ENCODE peak calls at places on chromosomes 11 and 22, in seven cellular contexts. One of them, this sample, is unnamed.

GRCh38 chr11:32312865-32313403 is 122.4 kb downstream of the WT1 start:
- DNase-seq in neural progenitor cell: peak; percentile 55
- DNase-seq in mammary epithelial cell: peak; percentile 66
- DNase-seq in esophagus squamous epithelium: no peak
- DNase-seq in GM23338: peak; percentile 89
- DNase-seq in IMR-90: peak; percentile 52
- DNase-seq in Peyer's patch: no peak
- DNase-seq in this sample: peak; percentile 76

GRCh38 chr11:90364527-90364926 is 141.7 kb upstream of the CHORDC1 start:
- DNase-seq in neural progenitor cell: no peak
- DNase-seq in mammary epithelial cell: peak; percentile 5
- DNase-seq in esophagus squamous epithelium: no peak
- DNase-seq in GM23338: no peak
- DNase-seq in IMR-90: no peak
- DNase-seq in Peyer's patch: no peak
- DNase-seq in this sample: peak; percentile 54

GRCh38 chr11:78363018-78363619 is 54.5 kb downstream of the GAB2 start:
- DNase-seq in neural progenitor cell: no peak
- DNase-seq in mammary epithelial cell: no peak
- DNase-seq in esophagus squamous epithelium: no peak
- DNase-seq in GM23338: no peak
- DNase-seq in IMR-90: no peak
- DNase-seq in Peyer's patch: no peak
- DNase-seq in this sample: no peak

GRCh38 chr11:93908689-93909088 is 58.3 kb upstream of the VSTM5 start:
- DNase-seq in neural progenitor cell: no peak
- DNase-seq in mammary epithelial cell: peak; percentile 76
- DNase-seq in esophagus squamous epithelium: no peak
- DNase-seq in GM23338: peak; percentile 19
- DNase-seq in IMR-90: peak; percentile 91
- DNase-seq in Peyer's patch: no peak
- DNase-seq in this sample: peak; percentile 83

GRCh38 chr11:26243426-26243825 is 88.5 kb upstream of the ANO3 start:
- DNase-seq in neural progenitor cell: no peak
- DNase-seq in mammary epithelial cell: no peak
- DNase-seq in esophagus squamous epithelium: no peak
- DNase-seq in GM23338: no peak
- DNase-seq in IMR-90: peak; percentile 22
- DNase-seq in Peyer's patch: no peak
- DNase-seq in this sample: no peak

GRCh38 chr11:6681949-6682348 is 1.2 kb downstream of the MRPL17 start:
- DNase-seq in neural progenitor cell: peak; percentile 12
- DNase-seq in mammary epithelial cell: peak; percentile 16
- DNase-seq in esophagus squamous epithelium: no peak
- DNase-seq in GM23338: no peak
- DNase-seq in IMR-90: peak; percentile 28
- DNase-seq in Peyer's patch: no peak
- DNase-seq in this sample: no peak

GRCh38 chr11:79393362-79394043 is 47.3 kb downstream of the TENM4 start:
- DNase-seq in neural progenitor cell: peak; percentile 42
- DNase-seq in mammary epithelial cell: no peak
- DNase-seq in esophagus squamous epithelium: no peak
- DNase-seq in GM23338: peak; percentile 54
- DNase-seq in IMR-90: no peak
- DNase-seq in Peyer's patch: no peak
- DNase-seq in this sample: no peak

GRCh38 chr11:808427-809286 is 1.1 kb upstream of the RPLP2 start:
- DNase-seq in neural progenitor cell: no peak
- DNase-seq in mammary epithelial cell: no peak
- DNase-seq in esophagus squamous epithelium: no peak
- DNase-seq in GM23338: no peak
- DNase-seq in IMR-90: no peak
- DNase-seq in Peyer's patch: no peak
- DNase-seq in this sample: no peak

GRCh38 chr11:93528757-93529639 is 14.2 kb downstream of the SMCO4 start:
- DNase-seq in neural progenitor cell: no peak
- DNase-seq in mammary epithelial cell: no peak
- DNase-seq in esophagus squamous epithelium: no peak
- DNase-seq in GM23338: no peak
- DNase-seq in IMR-90: no peak
- DNase-seq in Peyer's patch: no peak
- DNase-seq in this sample: no peak

GRCh38 chr11:113960702-113961330 is 14.1 kb upstream of the HTR3A start:
- DNase-seq in neural progenitor cell: no peak
- DNase-seq in mammary epithelial cell: no peak
- DNase-seq in esophagus squamous epithelium: no peak
- DNase-seq in GM23338: no peak
- DNase-seq in IMR-90: no peak
- DNase-seq in Peyer's patch: no peak
- DNase-seq in this sample: no peak

DNA sequence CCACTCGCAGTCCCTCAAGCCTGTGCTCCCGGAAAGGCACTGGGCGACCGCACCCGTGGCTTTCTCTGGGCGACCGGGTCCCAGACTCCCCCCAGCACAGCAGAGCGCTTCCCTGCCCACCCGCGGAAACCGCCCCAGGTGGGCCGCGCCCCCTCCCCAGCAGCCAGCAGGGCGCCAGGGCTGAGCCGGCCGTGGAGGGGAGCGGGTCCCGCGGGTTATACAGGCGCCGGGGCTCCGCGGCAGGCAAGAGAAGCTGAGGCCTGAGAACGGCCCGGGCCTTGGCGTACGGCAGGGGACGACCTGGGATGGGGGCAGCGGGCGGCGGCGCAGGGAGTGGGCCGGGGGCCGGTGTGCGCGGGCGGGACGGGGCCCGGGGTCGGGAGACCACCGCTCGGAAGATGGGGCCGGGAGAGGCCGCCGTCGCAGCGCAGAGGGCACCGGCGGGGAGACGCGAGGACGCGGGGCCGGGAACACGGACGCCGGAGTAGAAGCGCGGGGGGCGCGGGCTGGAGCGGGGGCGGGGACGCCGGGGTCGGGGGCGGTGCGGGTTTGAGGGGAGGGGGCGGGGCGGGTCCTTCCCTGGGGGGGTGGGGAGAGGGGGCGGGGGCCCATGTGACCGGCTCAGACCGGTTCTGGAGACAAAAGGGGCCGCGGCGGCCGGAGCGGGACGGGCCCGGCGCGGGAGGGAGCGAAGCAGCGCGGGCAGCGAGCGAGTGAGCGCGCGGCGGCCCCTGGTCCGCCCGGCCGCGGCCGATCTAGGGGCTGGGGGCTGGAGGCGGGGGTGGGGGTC is at the start of gene MDK:
- DNase-seq in neural progenitor cell: peak; percentile 91
- DNase-seq in mammary epithelial cell: no peak
- DNase-seq in esophagus squamous epithelium: no peak
- DNase-seq in GM23338: peak; percentile 85
- DNase-seq in IMR-90: no peak
- DNase-seq in Peyer's patch: peak; percentile 70
- DNase-seq in this sample: no peak
- H3K4me3 ChIP-seq in neural progenitor cell: peak within 1 kb of the TSS; percentile 88
- H3K4me3 ChIP-seq in mammary epithelial cell: peak within 1 kb of the TSS; percentile 45
- H3K4me3 ChIP-seq in esophagus squamous epithelium: peak within 1 kb of the TSS; percentile 71
- H3K4me3 ChIP-seq in GM23338: peak within 1 kb of the TSS; percentile 93
- H3K4me3 ChIP-seq in IMR-90: peak within 1 kb of the TSS; percentile 33
- H3K4me3 ChIP-seq in Peyer's patch: peak within 1 kb of the TSS; percentile 59
- H3K4me3 ChIP-seq in this sample: peak within 1 kb of the TSS; percentile 39

DNA sequence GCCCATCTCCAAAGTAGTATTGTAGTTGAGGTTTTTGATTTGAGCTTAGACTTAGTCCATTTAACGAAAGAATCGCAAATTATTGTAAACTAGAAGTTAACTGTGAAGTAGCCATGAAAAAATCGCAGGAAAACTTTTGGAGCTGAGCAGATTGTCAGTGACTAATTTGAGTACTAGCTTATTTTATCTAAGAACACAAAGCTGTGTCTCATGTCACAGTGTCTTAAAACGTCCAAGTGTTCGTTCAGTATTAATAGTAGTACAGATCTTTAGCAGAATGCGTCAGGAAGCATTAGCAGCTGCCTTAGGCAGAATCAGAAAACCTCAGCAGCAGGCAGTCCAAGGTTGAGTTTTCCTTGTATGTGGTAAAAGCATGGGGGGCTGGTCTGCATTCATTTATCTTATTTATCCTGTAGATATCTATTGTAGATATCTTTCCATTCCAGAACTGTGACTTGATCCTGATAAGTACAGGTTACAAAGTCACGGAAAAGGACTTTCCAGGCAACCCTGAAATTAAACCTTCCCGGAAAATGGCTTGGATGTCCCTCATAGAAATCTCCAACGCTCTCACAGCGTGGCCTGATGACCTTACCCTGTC is 48.9 kb upstream of the MYO18B start:
- DNase-seq in neural progenitor cell: no peak
- DNase-seq in mammary epithelial cell: no peak
- DNase-seq in esophagus squamous epithelium: no peak
- DNase-seq in GM23338: no peak
- DNase-seq in IMR-90: no peak
- DNase-seq in Peyer's patch: no peak
- DNase-seq in this sample: no peak
- H3K36me3 ChIP-seq in neural progenitor cell: no peaks in the 10 kb centered on the region
- H3K36me3 ChIP-seq in mammary epithelial cell: peaks cover 1% of the 10 kb centered on the region
- H3K36me3 ChIP-seq in esophagus squamous epithelium: no peaks in the 10 kb centered on the region
- H3K36me3 ChIP-seq in GM23338: no peaks in the 10 kb centered on the region
- H3K36me3 ChIP-seq in IMR-90: no peaks in the 10 kb centered on the region
- H3K36me3 ChIP-seq in Peyer's patch: no peaks in the 10 kb centered on the region
- H3K36me3 ChIP-seq in this sample: no peaks in the 10 kb centered on the region

DNA sequence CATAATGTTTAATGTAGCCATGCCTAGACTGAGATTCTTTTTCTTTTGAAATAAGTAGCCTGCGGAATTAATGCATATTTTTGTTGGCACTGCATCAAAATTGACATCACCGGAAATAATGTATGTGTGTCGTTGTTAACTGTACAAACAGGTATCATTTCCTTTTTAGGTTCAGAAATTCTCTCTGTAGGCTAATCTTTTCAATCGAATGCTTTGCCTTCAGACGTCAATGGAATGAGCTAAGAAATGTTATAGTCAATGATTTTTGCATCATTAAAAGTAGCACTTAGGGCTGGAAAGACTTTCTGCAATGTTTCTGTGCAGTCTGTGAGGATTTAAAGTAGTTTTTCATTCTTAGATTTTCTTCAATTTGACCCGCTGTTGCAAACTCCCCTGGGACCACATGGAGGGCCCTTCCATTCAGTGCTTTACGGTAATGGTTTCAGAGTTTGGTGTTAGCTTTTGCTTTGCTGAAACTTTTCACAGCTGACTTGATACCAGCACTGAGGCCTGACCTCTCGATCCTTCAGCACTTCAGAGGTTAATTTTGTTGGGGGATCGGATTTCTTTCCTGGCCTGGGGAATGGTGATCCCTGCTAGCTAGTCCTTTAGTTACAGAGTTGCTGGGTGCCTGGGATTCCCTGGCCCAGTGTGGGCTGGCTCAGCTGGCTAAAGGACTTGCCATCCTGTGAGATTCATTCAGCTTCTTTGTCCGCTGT is 137.8 kb downstream of the DBX1 start:
- DNase-seq in neural progenitor cell: peak; percentile 91
- DNase-seq in mammary epithelial cell: peak; percentile 67
- DNase-seq in esophagus squamous epithelium: no peak
- DNase-seq in GM23338: peak; percentile 91
- DNase-seq in IMR-90: peak; percentile 63
- DNase-seq in Peyer's patch: no peak
- DNase-seq in this sample: peak; percentile 89
- TF ChIP-seq CTCF in neural progenitor cell: no peak
- TF ChIP-seq CTCF in mammary epithelial cell: no peak
- TF ChIP-seq CTCF in esophagus squamous epithelium: no peak
- TF ChIP-seq CTCF in GM23338: no peak
- TF ChIP-seq CTCF in IMR-90: no peak
- TF ChIP-seq CTCF in Peyer's patch: no peak
- TF ChIP-seq CTCF in this sample: no peak

DNA sequence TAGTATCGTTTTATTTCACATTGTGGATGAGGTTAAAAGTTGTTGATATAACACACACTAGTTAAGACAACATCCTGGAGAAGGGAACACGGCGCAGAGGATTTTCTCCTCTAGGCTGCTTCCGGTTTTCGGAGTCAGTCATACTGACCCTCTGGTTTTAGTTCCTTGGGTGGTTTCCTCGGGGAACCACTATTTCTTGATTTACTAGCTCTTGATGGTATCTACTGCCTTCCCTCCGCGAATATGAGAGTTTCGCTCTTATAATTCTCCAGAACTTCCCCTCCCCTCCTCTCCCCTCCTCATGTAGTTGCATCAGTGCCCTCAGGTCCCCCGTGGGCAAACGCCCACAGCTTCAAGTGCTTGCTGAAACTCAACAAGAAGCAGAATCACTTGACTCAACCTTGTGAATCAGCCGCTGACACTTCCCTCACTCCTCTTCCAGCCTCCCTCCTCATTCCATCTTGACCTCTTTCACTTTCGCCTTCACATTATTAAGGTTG is 15.9 kb upstream of the APOBEC3A start:
- DNase-seq in neural progenitor cell: peak; percentile 0
- DNase-seq in mammary epithelial cell: no peak
- DNase-seq in esophagus squamous epithelium: no peak
- DNase-seq in GM23338: no peak
- DNase-seq in IMR-90: no peak
- DNase-seq in Peyer's patch: no peak
- DNase-seq in this sample: no peak
- H3K4me3 ChIP-seq in neural progenitor cell: no peak overlapping the region
- H3K4me3 ChIP-seq in mammary epithelial cell: no peak overlapping the region
- H3K4me3 ChIP-seq in esophagus squamous epithelium: no peak overlapping the region
- H3K4me3 ChIP-seq in GM23338: no peak overlapping the region
- H3K4me3 ChIP-seq in IMR-90: no peak overlapping the region
- H3K4me3 ChIP-seq in Peyer's patch: peak overlapping the region; percentile 2
- H3K4me3 ChIP-seq in this sample: no peak overlapping the region

GRCh38 chr11:74839971-74840370 is 91.3 kb downstream of the RNF169 start:
- DNase-seq in neural progenitor cell: no peak
- DNase-seq in mammary epithelial cell: no peak
- DNase-seq in esophagus squamous epithelium: no peak
- DNase-seq in GM23338: no peak
- DNase-seq in IMR-90: no peak
- DNase-seq in Peyer's patch: no peak
- DNase-seq in this sample: no peak

GRCh38 chr11:74844865-74845264 is 96.2 kb downstream of the RNF169 start:
- DNase-seq in neural progenitor cell: no peak
- DNase-seq in mammary epithelial cell: no peak
- DNase-seq in esophagus squamous epithelium: no peak
- DNase-seq in GM23338: no peak
- DNase-seq in IMR-90: no peak
- DNase-seq in Peyer's patch: no peak
- DNase-seq in this sample: no peak

GRCh38 chr11:74840486-74840885 is 91.8 kb downstream of the RNF169 start:
- DNase-seq in neural progenitor cell: no peak
- DNase-seq in mammary epithelial cell: no peak
- DNase-seq in esophagus squamous epithelium: no peak
- DNase-seq in GM23338: no peak
- DNase-seq in IMR-90: no peak
- DNase-seq in Peyer's patch: no peak
- DNase-seq in this sample: no peak

GRCh38 chr11:74844072-74844471 is 95.4 kb downstream of the RNF169 start:
- DNase-seq in neural progenitor cell: no peak
- DNase-seq in mammary epithelial cell: no peak
- DNase-seq in esophagus squamous epithelium: no peak
- DNase-seq in GM23338: no peak
- DNase-seq in IMR-90: no peak
- DNase-seq in Peyer's patch: no peak
- DNase-seq in this sample: no peak

GRCh38 chr11:74842967-74843366 is 94.3 kb downstream of the RNF169 start:
- DNase-seq in neural progenitor cell: peak; percentile 11
- DNase-seq in mammary epithelial cell: no peak
- DNase-seq in esophagus squamous epithelium: no peak
- DNase-seq in GM23338: peak; percentile 49
- DNase-seq in IMR-90: no peak
- DNase-seq in Peyer's patch: no peak
- DNase-seq in this sample: no peak
- H3K36me3 ChIP-seq in neural progenitor cell: no peaks in the 10 kb centered on the region
- H3K36me3 ChIP-seq in mammary epithelial cell: peaks cover 9% of the 10 kb centered on the region
- H3K36me3 ChIP-seq in esophagus squamous epithelium: peaks cover 6% of the 10 kb centered on the region
- H3K36me3 ChIP-seq in GM23338: no peaks in the 10 kb centered on the region
- H3K36me3 ChIP-seq in IMR-90: peaks cover 42% of the 10 kb centered on the region
- H3K36me3 ChIP-seq in Peyer's patch: peaks cover 46% of the 10 kb centered on the region
- H3K36me3 ChIP-seq in this sample: peaks cover 13% of the 10 kb centered on the region

GRCh38 chr22:30435674-30436126 is 10.1 kb downstream of the MTFP1 start:
- DNase-seq in neural progenitor cell: no peak
- DNase-seq in mammary epithelial cell: no peak
- DNase-seq in esophagus squamous epithelium: no peak
- DNase-seq in GM23338: no peak
- DNase-seq in IMR-90: no peak
- DNase-seq in Peyer's patch: no peak
- DNase-seq in this sample: no peak
- TF ChIP-seq CTCF in neural progenitor cell: no peak
- TF ChIP-seq CTCF in mammary epithelial cell: no peak
- TF ChIP-seq CTCF in esophagus squamous epithelium: no peak
- TF ChIP-seq CTCF in GM23338: no peak
- TF ChIP-seq CTCF in IMR-90: no peak
- TF ChIP-seq CTCF in Peyer's patch: peak; percentile 30
- TF ChIP-seq CTCF in this sample: no peak